ENCODE peak calls at places on chromosomes 12 and 14, in ten cellular contexts. G is A673, C is upper lobe of right lung, V is choroid plexus epithelial cell, K is lung, S is cardiac muscle cell, D is neural progenitor cell, Z is IMR-90, Y is lower leg skin, L is A549. U is an unnamed sample.

GRCh38 chr12:108586306-108586705 is 11.6 kb downstream of the TMEM119 start:
- DNase-seq in S (no peak), Z (no peak), Y (no peak), K (no peak), V (no peak), C (peak; percentile 23), L (no peak), G (no peak), D (no peak), U (no peak)

GRCh38 chr12:45183263-45183662 is 32.6 kb upstream of the ANO6 start:
- DNase-seq in C (no peak), K (no peak), Y (no peak), L (peak; percentile 12), G (peak; percentile 37), Z (peak; percentile 31), D (no peak), V (peak; percentile 53), S (peak; percentile 40), U (no peak)

GRCh38 chr14:38839743-38840375 is 263.2 kb downstream of the SEC23A start:
- DNase-seq in L (peak; percentile 2), V (peak; percentile 47), D (no peak), C (no peak), G (no peak), S (peak; percentile 18), K (no peak), Z (no peak), Y (no peak), U (peak; percentile 24)

GRCh38 chr12:49867580-49868341 is 24.9 kb upstream of the BCDIN3D start:
- DNase-seq in L (no peak), C (peak; percentile 59), V (no peak), D (no peak), G (no peak), Y (no peak), Z (no peak), K (peak; percentile 60), S (peak; percentile 57), U (peak; percentile 33)

GRCh38 chr12:75935544-75936242 is 95.9 kb downstream of the PHLDA1 start:
- DNase-seq in S (no peak), Z (no peak), V (no peak), Y (no peak), C (no peak), K (no peak), L (peak; percentile 35), G (no peak), D (no peak), U (no peak)

GRCh38 chr14:80325112-80325511 is 113.8 kb upstream of the DIO2 start:
- DNase-seq in C (no peak), K (no peak), L (no peak), Y (no peak), Z (no peak), D (no peak), S (no peak), V (no peak), G (no peak), U (no peak)

GRCh38 chr12:92340441-92341332 is 195.0 kb upstream of the BTG1 start:
- DNase-seq in C (no peak), D (no peak), G (no peak), S (peak; percentile 21), K (no peak), V (no peak), Z (no peak), Y (no peak), L (no peak), U (peak; percentile 80)

GRCh38 chr12:14394317-14395058 is 29.0 kb downstream of the ATF7IP start:
- DNase-seq in G (peak; percentile 93), V (peak; percentile 91), Y (peak; percentile 45), Z (peak; percentile 84), L (peak; percentile 83), D (peak; percentile 73), S (peak; percentile 87), C (no peak), K (no peak), U (peak; percentile 92)

GRCh38 chr12:48999371-49000131 is at the start of gene DDN:
- DNase-seq in K (no peak), C (no peak), G (peak; percentile 85), D (peak; percentile 69), L (peak; percentile 63), Z (peak; percentile 52), V (peak; percentile 55), S (peak; percentile 37), Y (no peak), U (peak; percentile 35)

GRCh38 chr14:97723834-97724770 is 926.9 kb downstream of the VRK1 start:
- DNase-seq in C (no peak), Z (no peak), Y (no peak), G (no peak), V (no peak), K (no peak), L (peak; percentile 8), S (no peak), D (no peak), U (peak; percentile 7)

GRCh38 chr12:54193437-54193836 is 4.7 kb upstream of the SMUG1 start:
- DNase-seq in K (no peak), Z (no peak), C (no peak), G (no peak), V (no peak), Y (no peak), S (no peak), D (no peak), L (no peak), U (no peak)

GRCh38 chr14:52241102-52241793 is 26.2 kb upstream of the PTGDR start:
- DNase-seq in C (no peak), S (peak; percentile 78), K (no peak), G (no peak), V (peak; percentile 87), D (no peak), Z (peak; percentile 89), L (no peak), Y (no peak), U (peak; percentile 35)

GRCh38 chr12:113137861-113138783 is 2.6 kb upstream of the RASAL1 start:
- DNase-seq in G (no peak), Z (no peak), D (no peak), V (no peak), L (no peak), C (no peak), S (no peak), Y (no peak), K (no peak), U (no peak)

GRCh38 chr12:81077686-81078441 is at the start of gene ACSS3:
- DNase-seq in V (peak; percentile 54), D (peak; percentile 92), Z (no peak), S (peak; percentile 62), Y (peak; percentile 21), C (peak; percentile 84), K (peak; percentile 65), G (peak; percentile 66), L (no peak), U (peak; percentile 5)

GRCh38 chr12:47742253-47742825 is 16.3 kb downstream of the RAPGEF3 start:
- DNase-seq in S (peak; percentile 38), G (no peak), L (peak; percentile 67), Y (peak; percentile 49), Z (no peak), D (peak; percentile 36), K (peak; percentile 56), C (peak; percentile 85), V (peak; percentile 37), U (peak; percentile 63)

GRCh38 chr12:120690083-120690450 is 3.1 kb downstream of the MLEC start:
- DNase-seq in L (no peak), Z (no peak), Y (no peak), G (no peak), V (no peak), S (no peak), C (no peak), D (no peak), K (no peak), U (no peak)

DNA sequence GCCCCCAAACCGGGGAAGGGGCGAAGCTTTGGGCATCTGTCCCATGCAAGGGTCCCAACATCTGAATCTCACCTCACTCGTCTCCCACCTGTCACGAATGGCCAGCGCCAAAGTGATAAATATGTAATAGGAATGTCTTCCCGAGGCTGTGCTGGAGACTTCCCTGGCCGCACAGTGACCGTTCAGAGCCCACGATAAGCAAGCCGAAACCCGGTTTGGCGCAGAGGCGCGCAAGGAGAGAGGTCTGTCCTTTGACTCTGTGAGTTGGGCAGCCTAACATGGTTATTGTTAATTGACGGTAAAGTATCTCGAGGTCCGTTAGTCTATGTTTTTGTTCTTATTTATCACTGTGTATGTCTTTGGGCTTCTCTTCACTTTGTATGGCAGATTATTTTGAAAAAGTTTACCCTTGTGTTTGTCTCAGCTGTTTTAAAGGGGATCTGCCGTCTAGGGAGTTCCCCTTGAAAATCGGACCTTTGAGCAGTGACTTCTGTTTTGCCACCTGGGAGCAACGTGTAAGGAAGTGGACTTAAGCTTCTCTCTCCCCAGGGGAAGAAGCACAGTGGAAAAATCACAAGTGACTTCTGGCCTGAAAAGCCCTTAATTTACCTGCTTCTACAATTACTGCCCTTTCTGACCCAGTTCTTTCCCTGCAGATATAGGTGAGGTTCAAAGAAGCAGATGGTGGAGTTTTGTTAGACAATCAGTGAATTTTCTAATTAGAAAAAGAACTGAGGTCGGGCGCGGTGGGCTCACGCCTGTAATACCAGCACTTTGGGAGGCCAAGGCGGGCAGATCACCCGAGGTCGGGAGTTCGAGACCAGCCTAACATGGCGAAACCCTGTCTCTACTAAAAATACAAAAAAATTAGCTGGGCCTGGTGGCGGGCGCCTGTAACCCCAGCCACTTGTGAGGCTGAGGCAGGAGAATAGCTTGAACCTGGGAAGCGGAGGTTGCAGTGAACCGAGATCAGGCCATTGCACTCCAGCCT is 1.1 kb upstream of the TM9SF1 start:
- DNase-seq in C (no peak), D (peak; percentile 43), Y (no peak), V (peak; percentile 35), L (peak; percentile 27), G (no peak), K (no peak), Z (peak; percentile 22), S (peak; percentile 30), U (peak; percentile 20)
- TF ChIP-seq CTCF in C (no peak), D (no peak), Y (no peak), V (no peak), L (no peak), G (no peak), K (no peak), Z (no peak), S (no peak), U (no peak)

GRCh38 chr14:50676814-50677516 is 8.9 kb upstream of the SAV1 start:
- DNase-seq in Y (no peak), S (no peak), C (no peak), D (no peak), K (no peak), V (no peak), G (no peak), L (no peak), Z (no peak), U (no peak)
- H3K4me3 ChIP-seq in Y (no peak overlapping the region), S (no peak overlapping the region), C (no peak overlapping the region), D (no peak overlapping the region), K (no peak overlapping the region), V (no peak overlapping the region), G (no peak overlapping the region), L (no peak overlapping the region), Z (no peak overlapping the region), U (no peak overlapping the region)

GRCh38 chr12:126069549-126070165 is 1004.4 kb downstream of the AACS start:
- DNase-seq in D (peak; percentile 85), L (peak; percentile 68), S (peak; percentile 45), Z (peak; percentile 13), G (peak; percentile 86), K (peak; percentile 44), C (no peak), V (peak; percentile 51), Y (no peak), U (peak; percentile 65)
- TF ChIP-seq CTCF in D (peak; percentile 84), L (peak; percentile 54), S (peak; percentile 38), Z (peak; percentile 34), G (peak; percentile 85), K (no peak), C (peak; percentile 52), V (peak; percentile 51), Y (no peak), U (peak; percentile 55)

DNA sequence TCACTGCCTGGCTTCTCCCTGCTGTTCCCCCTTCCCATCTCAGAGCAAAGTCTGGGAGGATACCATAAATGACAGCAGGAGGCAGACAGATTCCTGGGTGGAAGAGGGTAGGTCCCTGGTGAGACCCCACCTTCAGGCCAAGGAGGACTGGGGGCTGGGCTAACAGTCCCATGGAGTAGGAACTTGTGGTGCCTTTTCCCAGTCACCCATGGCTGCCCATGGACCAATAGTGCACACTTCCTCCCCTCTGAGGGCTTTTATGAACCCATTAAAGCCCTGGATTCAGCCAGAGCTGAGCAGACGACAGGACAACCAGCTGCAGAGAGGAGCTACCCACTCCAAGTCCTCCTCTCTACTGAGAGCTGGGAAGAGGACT is 36.6 kb upstream of the OR5AU1 start:
- DNase-seq in Z (no peak), V (no peak), L (no peak), Y (no peak), S (no peak), C (no peak), G (no peak), D (no peak), K (no peak), U (no peak)
- H3K4me3 ChIP-seq in Z (peak overlapping the region; percentile 27), V (no peak overlapping the region), L (peak overlapping the region; percentile 40), Y (no peak overlapping the region), S (no peak overlapping the region), C (no peak overlapping the region), G (peak overlapping the region; percentile 47), D (peak overlapping the region; percentile 24), K (no peak overlapping the region), U (no peak overlapping the region)

U was measured in epithelial cell of esophagus.